ENCODE peak calls at places on chromosomes 12 and 14, in ten cellular contexts. One of them, this sample, is unnamed. For H3K4me1, the result is how much of the 10 kb centered on the place peaks cover.

GRCh38 chr12:85186236-85186635 is 93.8 kb upstream of the ALX1 start:
- DNase-seq in HepG2: no peak
- DNase-seq in ovary: no peak
- DNase-seq in A549: no peak
- DNase-seq in suprapubic skin: no peak
- DNase-seq in transverse colon: no peak
- DNase-seq in K562: no peak
- DNase-seq in sigmoid colon: no peak
- DNase-seq in SK-N-SH: no peak
- DNase-seq in stomach: no peak
- DNase-seq in this sample: no peak

GRCh38 chr12:114689075-114689994 is 5.4 kb upstream of the TBX3 start:
- DNase-seq in HepG2: no peak
- DNase-seq in ovary: no peak
- DNase-seq in A549: no peak
- DNase-seq in suprapubic skin: no peak
- DNase-seq in transverse colon: no peak
- DNase-seq in K562: no peak
- DNase-seq in sigmoid colon: no peak
- DNase-seq in SK-N-SH: no peak
- DNase-seq in stomach: no peak
- DNase-seq in this sample: no peak

GRCh38 chr14:75153295-75153694 is 23.1 kb downstream of the TMED10 start:
- DNase-seq in HepG2: no peak
- DNase-seq in ovary: no peak
- DNase-seq in A549: no peak
- DNase-seq in suprapubic skin: no peak
- DNase-seq in transverse colon: no peak
- DNase-seq in K562: no peak
- DNase-seq in sigmoid colon: no peak
- DNase-seq in SK-N-SH: no peak
- DNase-seq in stomach: no peak
- DNase-seq in this sample: no peak

GRCh38 chr12:130832561-130833209 is 6.4 kb downstream of the STX2 start:
- DNase-seq in HepG2: no peak
- DNase-seq in ovary: peak
- DNase-seq in A549: peak
- DNase-seq in suprapubic skin: peak
- DNase-seq in transverse colon: no peak
- DNase-seq in K562: peak
- DNase-seq in sigmoid colon: no peak
- DNase-seq in SK-N-SH: no peak
- DNase-seq in stomach: no peak
- DNase-seq in this sample: no peak

GRCh38 chr14:34733245-34733644 is 18.9 kb upstream of the CFL2 start:
- DNase-seq in HepG2: no peak
- DNase-seq in ovary: no peak
- DNase-seq in A549: no peak
- DNase-seq in suprapubic skin: no peak
- DNase-seq in transverse colon: no peak
- DNase-seq in K562: no peak
- DNase-seq in sigmoid colon: no peak
- DNase-seq in SK-N-SH: no peak
- DNase-seq in stomach: no peak
- DNase-seq in this sample: no peak

GRCh38 chr12:3189282-3189681 is 112.1 kb downstream of the TSPAN9 start:
- DNase-seq in HepG2: no peak
- DNase-seq in ovary: no peak
- DNase-seq in A549: no peak
- DNase-seq in suprapubic skin: no peak
- DNase-seq in transverse colon: no peak
- DNase-seq in K562: no peak
- DNase-seq in sigmoid colon: no peak
- DNase-seq in SK-N-SH: no peak
- DNase-seq in stomach: no peak
- DNase-seq in this sample: no peak

GRCh38 chr14:103806805-103807204 is 40.6 kb downstream of the PPP1R13B start:
- DNase-seq in HepG2: no peak
- DNase-seq in ovary: no peak
- DNase-seq in A549: no peak
- DNase-seq in suprapubic skin: no peak
- DNase-seq in transverse colon: no peak
- DNase-seq in K562: no peak
- DNase-seq in sigmoid colon: no peak
- DNase-seq in SK-N-SH: no peak
- DNase-seq in stomach: no peak
- DNase-seq in this sample: no peak

GRCh38 chr12:98485792-98486347 is 29.5 kb upstream of the TMPO start:
- DNase-seq in HepG2: no peak
- DNase-seq in ovary: no peak
- DNase-seq in A549: no peak
- DNase-seq in suprapubic skin: no peak
- DNase-seq in transverse colon: no peak
- DNase-seq in K562: no peak
- DNase-seq in sigmoid colon: no peak
- DNase-seq in SK-N-SH: peak
- DNase-seq in stomach: no peak
- DNase-seq in this sample: no peak

GRCh38 chr14:32980887-32981501 is 42.3 kb downstream of the NPAS3 start:
- DNase-seq in HepG2: no peak
- DNase-seq in ovary: no peak
- DNase-seq in A549: no peak
- DNase-seq in suprapubic skin: no peak
- DNase-seq in transverse colon: no peak
- DNase-seq in K562: no peak
- DNase-seq in sigmoid colon: no peak
- DNase-seq in SK-N-SH: no peak
- DNase-seq in stomach: no peak
- DNase-seq in this sample: no peak
- TF ChIP-seq EP300 in HepG2: no peak
- TF ChIP-seq EP300 in ovary: no peak
- TF ChIP-seq EP300 in A549: no peak
- TF ChIP-seq EP300 in suprapubic skin: no peak
- TF ChIP-seq EP300 in transverse colon: no peak
- TF ChIP-seq EP300 in K562: no peak
- TF ChIP-seq EP300 in sigmoid colon: no peak
- TF ChIP-seq EP300 in SK-N-SH: no peak
- TF ChIP-seq EP300 in stomach: no peak
- TF ChIP-seq EP300 in this sample: no peak

GRCh38 chr12:41794341-41794740 is 350.3 kb downstream of the GXYLT1 start:
- DNase-seq in HepG2: no peak
- DNase-seq in ovary: no peak
- DNase-seq in A549: no peak
- DNase-seq in suprapubic skin: no peak
- DNase-seq in transverse colon: no peak
- DNase-seq in K562: no peak
- DNase-seq in sigmoid colon: no peak
- DNase-seq in SK-N-SH: no peak
- DNase-seq in stomach: no peak
- DNase-seq in this sample: no peak

GRCh38 chr12:41795910-41796309 is 348.8 kb downstream of the GXYLT1 start:
- DNase-seq in HepG2: no peak
- DNase-seq in ovary: no peak
- DNase-seq in A549: peak
- DNase-seq in suprapubic skin: no peak
- DNase-seq in transverse colon: no peak
- DNase-seq in K562: no peak
- DNase-seq in sigmoid colon: no peak
- DNase-seq in SK-N-SH: peak
- DNase-seq in stomach: no peak
- DNase-seq in this sample: no peak

GRCh38 chr12:41795066-41795465 is 349.6 kb downstream of the GXYLT1 start:
- DNase-seq in HepG2: no peak
- DNase-seq in ovary: no peak
- DNase-seq in A549: no peak
- DNase-seq in suprapubic skin: no peak
- DNase-seq in transverse colon: no peak
- DNase-seq in K562: no peak
- DNase-seq in sigmoid colon: no peak
- DNase-seq in SK-N-SH: no peak
- DNase-seq in stomach: no peak
- DNase-seq in this sample: no peak
- TF ChIP-seq CTCF in HepG2: no peak
- TF ChIP-seq CTCF in ovary: no peak
- TF ChIP-seq CTCF in A549: no peak
- TF ChIP-seq CTCF in suprapubic skin: no peak
- TF ChIP-seq CTCF in transverse colon: no peak
- TF ChIP-seq CTCF in K562: no peak
- TF ChIP-seq CTCF in sigmoid colon: no peak
- TF ChIP-seq CTCF in SK-N-SH: no peak
- TF ChIP-seq CTCF in stomach: no peak
- TF ChIP-seq CTCF in this sample: no peak

GRCh38 chr12:112010415-112011344 is 2.3 kb downstream of the TMEM116 start:
- DNase-seq in HepG2: no peak
- DNase-seq in ovary: peak
- DNase-seq in A549: no peak
- DNase-seq in suprapubic skin: no peak
- DNase-seq in transverse colon: no peak
- DNase-seq in K562: no peak
- DNase-seq in sigmoid colon: no peak
- DNase-seq in SK-N-SH: no peak
- DNase-seq in stomach: no peak
- DNase-seq in this sample: no peak

GRCh38 chr12:112011685-112012084 is 1.3 kb downstream of the TMEM116 start:
- DNase-seq in HepG2: no peak
- DNase-seq in ovary: no peak
- DNase-seq in A549: no peak
- DNase-seq in suprapubic skin: no peak
- DNase-seq in transverse colon: no peak
- DNase-seq in K562: no peak
- DNase-seq in sigmoid colon: no peak
- DNase-seq in SK-N-SH: no peak
- DNase-seq in stomach: no peak
- DNase-seq in this sample: no peak

GRCh38 chr12:112008918-112009317 is 4.0 kb downstream of the TMEM116 start:
- DNase-seq in HepG2: no peak
- DNase-seq in ovary: no peak
- DNase-seq in A549: no peak
- DNase-seq in suprapubic skin: no peak
- DNase-seq in transverse colon: no peak
- DNase-seq in K562: no peak
- DNase-seq in sigmoid colon: no peak
- DNase-seq in SK-N-SH: no peak
- DNase-seq in stomach: no peak
- DNase-seq in this sample: no peak

GRCh38 chr12:112005419-112006395 is 7.3 kb downstream of the TMEM116 start:
- DNase-seq in HepG2: no peak
- DNase-seq in ovary: no peak
- DNase-seq in A549: peak
- DNase-seq in suprapubic skin: no peak
- DNase-seq in transverse colon: peak
- DNase-seq in K562: peak
- DNase-seq in sigmoid colon: no peak
- DNase-seq in SK-N-SH: no peak
- DNase-seq in stomach: peak
- DNase-seq in this sample: no peak

DNA sequence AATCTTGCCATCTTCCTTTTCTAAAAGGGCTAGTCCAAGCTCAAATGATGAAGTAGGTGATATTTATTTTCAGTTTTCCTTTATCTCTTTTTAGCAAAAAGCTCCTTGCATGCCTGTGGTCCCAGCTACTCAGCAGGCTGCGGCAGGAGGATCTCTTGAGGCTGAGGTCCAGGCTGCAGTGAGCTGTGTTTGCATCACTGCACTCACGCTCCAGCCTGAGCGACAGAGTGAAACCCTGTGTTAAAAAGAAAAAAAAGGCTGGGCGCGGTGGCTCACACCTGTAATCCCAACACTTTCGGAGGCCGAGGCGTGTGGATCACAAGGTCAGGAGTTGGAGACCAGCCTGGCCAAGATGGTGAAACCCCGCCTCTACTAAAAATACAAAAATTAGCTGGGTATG is 5.0 kb downstream of the TMEM116 start:
- DNase-seq in HepG2: no peak
- DNase-seq in ovary: no peak
- DNase-seq in A549: no peak
- DNase-seq in suprapubic skin: no peak
- DNase-seq in transverse colon: no peak
- DNase-seq in K562: peak
- DNase-seq in sigmoid colon: no peak
- DNase-seq in SK-N-SH: no peak
- DNase-seq in stomach: no peak
- DNase-seq in this sample: no peak
- H3K4me1 ChIP-seq in HepG2: under half
- H3K4me1 ChIP-seq in ovary: under half
- H3K4me1 ChIP-seq in A549: under half
- H3K4me1 ChIP-seq in suprapubic skin: under half
- H3K4me1 ChIP-seq in transverse colon: under half
- H3K4me1 ChIP-seq in K562: under half
- H3K4me1 ChIP-seq in sigmoid colon: under half
- H3K4me1 ChIP-seq in SK-N-SH: under half
- H3K4me1 ChIP-seq in stomach: half or more
- H3K4me1 ChIP-seq in this sample: under half

GRCh38 chr14:92392726-92393125 is 69.8 kb downstream of the SLC24A4 start:
- DNase-seq in HepG2: no peak
- DNase-seq in ovary: no peak
- DNase-seq in A549: no peak
- DNase-seq in suprapubic skin: no peak
- DNase-seq in transverse colon: no peak
- DNase-seq in K562: peak
- DNase-seq in sigmoid colon: no peak
- DNase-seq in SK-N-SH: no peak
- DNase-seq in stomach: no peak
- DNase-seq in this sample: no peak

GRCh38 chr14:92401561-92401960 is 78.6 kb downstream of the SLC24A4 start:
- DNase-seq in HepG2: no peak
- DNase-seq in ovary: no peak
- DNase-seq in A549: no peak
- DNase-seq in suprapubic skin: no peak
- DNase-seq in transverse colon: no peak
- DNase-seq in K562: no peak
- DNase-seq in sigmoid colon: no peak
- DNase-seq in SK-N-SH: no peak
- DNase-seq in stomach: no peak
- DNase-seq in this sample: no peak

GRCh38 chr14:92400579-92401444 is 77.8 kb downstream of the SLC24A4 start:
- DNase-seq in HepG2: no peak
- DNase-seq in ovary: no peak
- DNase-seq in A549: no peak
- DNase-seq in suprapubic skin: no peak
- DNase-seq in transverse colon: no peak
- DNase-seq in K562: no peak
- DNase-seq in sigmoid colon: no peak
- DNase-seq in SK-N-SH: no peak
- DNase-seq in stomach: no peak
- DNase-seq in this sample: no peak

GRCh38 chr14:92397839-92398564 is 75.0 kb downstream of the SLC24A4 start:
- DNase-seq in HepG2: no peak
- DNase-seq in ovary: no peak
- DNase-seq in A549: no peak
- DNase-seq in suprapubic skin: no peak
- DNase-seq in transverse colon: no peak
- DNase-seq in K562: no peak
- DNase-seq in sigmoid colon: no peak
- DNase-seq in SK-N-SH: no peak
- DNase-seq in stomach: no peak
- DNase-seq in this sample: no peak

DNA sequence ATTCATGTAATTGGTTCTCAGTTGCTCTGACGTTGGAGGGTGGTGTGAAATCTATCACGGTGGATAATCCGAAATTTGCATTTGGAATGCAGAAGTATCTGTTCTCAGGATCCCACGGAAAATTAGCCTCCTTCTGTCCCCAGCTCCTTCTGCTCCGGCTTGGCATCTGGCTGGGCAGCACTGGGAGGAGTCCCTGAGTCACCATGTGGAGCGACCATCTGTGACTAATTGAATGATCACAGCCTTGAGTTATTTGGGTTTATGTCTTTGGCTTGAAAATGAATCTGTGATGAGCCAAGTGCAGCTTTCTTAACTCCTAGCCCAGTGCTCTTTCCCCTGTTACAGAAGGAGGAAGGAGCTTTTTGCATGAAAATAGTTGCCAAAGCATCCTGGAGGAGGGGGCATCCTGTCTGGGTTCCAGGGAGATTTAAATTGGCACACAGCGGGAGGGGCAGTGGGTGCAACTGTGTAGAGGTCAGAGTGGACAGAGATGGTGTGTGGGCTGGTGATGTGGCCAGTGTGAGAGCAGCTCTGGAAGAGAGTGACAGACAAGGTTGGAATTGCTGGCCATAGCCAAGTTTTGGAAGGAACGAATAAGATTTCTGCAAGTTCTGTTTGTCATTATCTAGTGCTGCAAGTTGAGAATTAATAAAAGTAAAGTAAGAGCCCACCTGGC is 74.3 kb downstream of the SLC24A4 start:
- DNase-seq in HepG2: no peak
- DNase-seq in ovary: no peak
- DNase-seq in A549: peak
- DNase-seq in suprapubic skin: no peak
- DNase-seq in transverse colon: no peak
- DNase-seq in K562: no peak
- DNase-seq in sigmoid colon: no peak
- DNase-seq in SK-N-SH: no peak
- DNase-seq in stomach: no peak
- DNase-seq in this sample: no peak
- TF ChIP-seq EP300 in HepG2: no peak
- TF ChIP-seq EP300 in ovary: no peak
- TF ChIP-seq EP300 in A549: no peak
- TF ChIP-seq EP300 in suprapubic skin: no peak
- TF ChIP-seq EP300 in transverse colon: no peak
- TF ChIP-seq EP300 in K562: no peak
- TF ChIP-seq EP300 in sigmoid colon: no peak
- TF ChIP-seq EP300 in SK-N-SH: no peak
- TF ChIP-seq EP300 in stomach: no peak
- TF ChIP-seq EP300 in this sample: no peak